ENCODE peak calls at places on chromosomes 6 and 20, in eight cellular contexts. F is neural progenitor cell, E is SK-N-SH, M is GM12878, X is GM23338, C is hepatocyte, A is fibroblast of lung, Q is MM.1S. I is an unnamed sample.

GRCh38 chr6:166542580-166542912 is 43.9 kb downstream of the RAMACL start:
- DNase-seq in E (no peak), M (no peak), C (no peak), X (peak; percentile 84), Q (no peak), F (peak; percentile 21), A (peak; percentile 64), I (no peak)

GRCh38 chr6:13511913-13512717 is 24.7 kb upstream of the GFOD1 start:
- DNase-seq in M (no peak), A (no peak), E (no peak), C (peak; percentile 19), Q (no peak), F (no peak), X (peak; percentile 38), I (no peak)

GRCh38 chr20:59821201-59821600 is 112.2 kb downstream of the SYCP2 start:
- DNase-seq in E (no peak), X (no peak), C (no peak), Q (no peak), M (no peak), F (no peak), A (no peak), I (no peak)

GRCh38 chr6:118588626-118589025 is 40.5 kb downstream of the PLN start:
- DNase-seq in A (peak; percentile 23), C (no peak), F (no peak), M (no peak), X (no peak), E (no peak), Q (no peak), I (no peak)

GRCh38 chr6:100880149-100880900 is 804 bp downstream of the ASCC3 start:
- DNase-seq in M (no peak), E (peak; percentile 10), F (no peak), X (no peak), C (peak; percentile 54), Q (no peak), A (peak; percentile 35), I (peak; percentile 61)

GRCh38 chr20:31675828-31676533 is 38.3 kb downstream of the COX4I2 start:
- DNase-seq in E (no peak), F (no peak), A (peak; percentile 52), M (no peak), Q (peak; percentile 77), X (no peak), C (no peak), I (peak; percentile 59)

GRCh38 chr6:101392561-101393230 is 812 bp upstream of the GRIK2 start:
- DNase-seq in F (no peak), Q (no peak), E (peak; percentile 73), A (no peak), C (no peak), M (no peak), X (peak; percentile 53), I (no peak)

GRCh38 chr6:105769987-105770386 is 316.1 kb upstream of the PRDM1 start:
- DNase-seq in C (no peak), M (no peak), Q (no peak), E (no peak), F (no peak), A (peak; percentile 41), X (no peak), I (no peak)

GRCh38 chr6:52881996-52882841 is 27.3 kb downstream of the GSTA3 start:
- DNase-seq in A (peak; percentile 51), Q (peak; percentile 58), M (peak; percentile 26), X (peak; percentile 85), C (peak; percentile 77), F (peak; percentile 70), E (peak; percentile 76), I (peak; percentile 82)

GRCh38 chr20:24942679-24943078 is 6.4 kb upstream of the CST7 start:
- DNase-seq in Q (no peak), A (no peak), E (no peak), F (no peak), M (no peak), C (no peak), X (no peak), I (no peak)

GRCh38 chr20:62362991-62363919 is 3.9 kb downstream of the LAMA5 start:
- DNase-seq in F (peak; percentile 67), X (peak; percentile 63), M (no peak), C (peak; percentile 66), Q (no peak), A (no peak), E (peak; percentile 60), I (no peak)

GRCh38 chr6:44128020-44128917 is 915 bp downstream of the TMEM63B start:
- DNase-seq in M (no peak), A (peak; percentile 33), X (peak; percentile 66), F (peak; percentile 74), Q (peak; percentile 22), C (peak; percentile 65), E (peak; percentile 82), I (no peak)

GRCh38 chr6:112343375-112343774 is 3.8 kb upstream of the RFPL4B start:
- DNase-seq in M (no peak), C (no peak), E (no peak), A (no peak), F (no peak), Q (no peak), X (no peak), I (no peak)

GRCh38 chr20:16350465-16350864 is 222.8 kb downstream of the KIF16B start:
- DNase-seq in F (no peak), M (no peak), E (no peak), Q (no peak), X (no peak), C (no peak), A (peak; percentile 27), I (no peak)

GRCh38 chr6:160069050-160069454 is 52.6 kb upstream of the SLC22A1 start:
- DNase-seq in M (peak; percentile 64), Q (peak; percentile 78), A (no peak), E (no peak), X (no peak), C (no peak), F (no peak), I (peak; percentile 71)

GRCh38 chr20:9408422-9409300 is 105.7 kb upstream of the LAMP5 start:
- DNase-seq in E (no peak), A (peak; percentile 95), Q (no peak), C (no peak), X (no peak), M (no peak), F (no peak), I (no peak)

GRCh38 chr20:10656270-10656669 is 17.5 kb downstream of the JAG1 start:
- DNase-seq in X (no peak), F (no peak), Q (no peak), C (no peak), M (no peak), E (no peak), A (no peak), I (no peak)
- H3K4me1 ChIP-seq in X (peaks cover 71% of the 10 kb centered on the region), F (peaks cover 71% of the 10 kb centered on the region), Q (no peaks in the 10 kb centered on the region), C (peaks cover 60% of the 10 kb centered on the region), M (peaks cover 14% of the 10 kb centered on the region), E (peaks cover 43% of the 10 kb centered on the region), A (peaks cover 22% of the 10 kb centered on the region), I (peaks cover 12% of the 10 kb centered on the region)

DNA sequence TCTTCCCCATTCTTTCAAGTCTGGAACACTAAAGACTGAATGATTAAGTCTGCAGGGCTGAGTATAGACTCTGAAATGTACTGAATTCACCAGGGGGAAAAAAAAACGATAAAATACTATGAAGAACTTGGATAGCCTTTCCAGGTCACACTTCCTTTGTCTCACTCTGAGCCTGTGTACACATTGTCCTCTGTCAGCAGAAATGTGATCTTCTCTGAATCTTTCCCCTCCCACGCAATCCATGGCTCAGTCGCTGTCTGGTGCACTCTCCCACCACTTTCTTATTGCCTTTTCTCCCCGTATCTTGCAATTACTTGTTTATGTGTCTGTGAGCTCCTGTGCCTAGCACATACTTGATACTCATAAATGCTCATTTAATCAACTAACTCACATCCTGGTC is 212.6 kb upstream of the RSPO3 start:
- DNase-seq in C (peak; percentile 13), E (no peak), Q (no peak), X (no peak), F (no peak), M (no peak), A (no peak), I (no peak)
- H2AFZ ChIP-seq in C (no peak overlapping the region), E (no peak overlapping the region), Q (no peak overlapping the region), X (no peak overlapping the region), F (no peak overlapping the region), M (no peak overlapping the region), A (no peak overlapping the region), I (no peak overlapping the region)

GRCh38 chr6:117533775-117534174 is 51.3 kb downstream of the DCBLD1 start:
- DNase-seq in Q (no peak), C (no peak), M (no peak), X (no peak), A (no peak), F (no peak), E (no peak), I (no peak)

GRCh38 chr6:117534974-117535373 is 52.5 kb downstream of the DCBLD1 start:
- DNase-seq in F (no peak), X (no peak), A (no peak), C (no peak), E (no peak), M (no peak), Q (no peak), I (no peak)

GRCh38 chr6:117540670-117541069 is 58.2 kb downstream of the DCBLD1 start:
- DNase-seq in Q (no peak), X (no peak), F (no peak), M (no peak), A (peak; percentile 39), E (no peak), C (no peak), I (no peak)

GRCh38 chr6:117538615-117539014 is 56.1 kb downstream of the DCBLD1 start:
- DNase-seq in F (no peak), A (peak; percentile 25), X (no peak), M (no peak), C (no peak), E (no peak), Q (peak; percentile 86), I (no peak)

GRCh38 chr6:117536317-117536716 is 53.8 kb downstream of the DCBLD1 start:
- DNase-seq in M (no peak), X (no peak), C (peak; percentile 33), A (peak; percentile 84), F (no peak), E (no peak), Q (no peak), I (no peak)
- H3K27ac ChIP-seq in M (no peak overlapping the region), X (no peak overlapping the region), C (peak overlapping the region; percentile 49), A (no peak overlapping the region), F (no peak overlapping the region), E (peak overlapping the region; percentile 24), Q (no peak overlapping the region), I (no peak overlapping the region)

DNA sequence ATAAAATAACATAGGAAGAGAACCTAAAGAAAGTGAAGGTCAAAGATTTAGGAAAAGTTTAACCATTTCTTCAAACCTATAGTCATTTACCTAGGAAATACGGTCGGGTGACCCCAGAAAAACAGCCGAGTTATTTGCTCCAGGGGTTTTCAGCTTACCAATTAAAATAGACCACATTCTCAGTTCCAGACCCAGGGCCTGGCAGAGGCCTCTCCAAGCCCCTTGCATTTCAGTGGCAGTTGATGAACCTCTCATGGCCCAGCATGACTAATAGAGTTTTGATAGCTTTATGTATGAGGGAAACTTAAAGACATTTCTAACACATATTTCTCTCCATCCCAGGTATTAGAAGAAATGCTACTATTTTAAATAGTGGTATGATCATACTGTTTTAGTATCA is 113.5 kb downstream of the OGFRL1 start:
- DNase-seq in A (no peak), E (no peak), M (no peak), Q (no peak), C (no peak), X (no peak), F (no peak), I (no peak)
- H3K4me1 ChIP-seq in A (peaks cover 7% of the 10 kb centered on the region), E (peaks cover 31% of the 10 kb centered on the region), M (no peaks in the 10 kb centered on the region), Q (no peaks in the 10 kb centered on the region), C (peaks cover 22% of the 10 kb centered on the region), X (peaks cover 33% of the 10 kb centered on the region), F (peaks cover 23% of the 10 kb centered on the region), I (no peaks in the 10 kb centered on the region)

I was measured in Karpas-422.